ENCODE peak calls at places on chromosome 10, in ten cellular contexts. T, H, I, M, N, C, F, U, A and K are unnamed samples.

GRCh38 chr10:105743343-105744056 is 1102.4 kb downstream of the SORCS3 start:
- DNase-seq in T (no peak), N (no peak), F (peak; percentile 74), U (no peak), H (no peak), I (peak; percentile 73), M (no peak), A (no peak), C (no peak), K (peak; percentile 34)

GRCh38 chr10:31977440-31978157 is 49.0 kb upstream of the ARHGAP12 start:
- DNase-seq in T (no peak), U (no peak), A (peak; percentile 41), N (peak; percentile 45), M (no peak), I (no peak), F (no peak), H (peak; percentile 63), C (no peak), K (no peak)

GRCh38 chr10:77341055-77341454 is 296.6 kb downstream of the KCNMA1 start:
- DNase-seq in N (no peak), I (no peak), H (no peak), F (no peak), M (no peak), A (no peak), T (no peak), C (no peak), U (no peak), K (no peak)

GRCh38 chr10:1309237-1309968 is 253.2 kb downstream of the WDR37 start:
- DNase-seq in A (no peak), H (no peak), I (no peak), N (no peak), M (no peak), T (no peak), C (peak; percentile 48), U (no peak), F (no peak), K (no peak)

GRCh38 chr10:129784286-129784685 is 179.8 kb downstream of the EBF3 start:
- DNase-seq in I (no peak), C (no peak), T (no peak), A (no peak), F (no peak), U (no peak), M (no peak), H (no peak), N (no peak), K (no peak)

GRCh38 chr10:97053285-97053684 is 132.5 kb downstream of the SLIT1 start:
- DNase-seq in C (no peak), M (no peak), U (no peak), A (no peak), F (no peak), I (no peak), N (no peak), T (peak; percentile 56), H (no peak), K (no peak)

GRCh38 chr10:123496336-123496735 is 169.8 kb upstream of the GPR26 start:
- DNase-seq in M (no peak), I (no peak), H (no peak), T (no peak), N (no peak), C (no peak), A (no peak), F (no peak), U (no peak), K (no peak)

GRCh38 chr10:43137701-43137970 is 609 bp upstream of the CSGALNACT2 start:
- DNase-seq in U (peak; percentile 39), C (peak; percentile 71), A (peak; percentile 60), M (peak; percentile 68), T (no peak), H (peak; percentile 47), N (peak; percentile 90), I (peak; percentile 45), F (peak; percentile 45), K (peak; percentile 67)

GRCh38 chr10:128083191-128083895 is 42.9 kb downstream of the MKI67 start:
- DNase-seq in C (no peak), M (no peak), H (no peak), I (no peak), F (no peak), A (no peak), N (no peak), T (no peak), U (no peak), K (no peak)